ENCODE peak calls at places on chromosomes 2 and 18, in eight cellular contexts. A, W, R, C, F, T, Z and L are unnamed samples.

GRCh38 chr2:9187620-9188214 is 18.9 kb upstream of the ASAP2 start:
- DNase-seq in A (no peak), W (no peak), R (no peak), C (no peak), F (no peak), T (no peak), Z (no peak), L (no peak)

GRCh38 chr2:176129825-176130152 is 284 bp downstream of the HOXD8 start:
- DNase-seq in A (no peak), W (no peak), R (no peak), C (no peak), F (no peak), T (no peak), Z (no peak), L (no peak)

GRCh38 chr2:58540680-58541079 is 299.6 kb upstream of the FANCL start:
- DNase-seq in A (no peak), W (no peak), R (no peak), C (no peak), F (no peak), T (no peak), Z (no peak), L (no peak)

GRCh38 chr2:19676770-19677169 is 225.0 kb downstream of the TTC32 start:
- DNase-seq in A (no peak), W (no peak), R (no peak), C (no peak), F (no peak), T (no peak), Z (no peak), L (no peak)

GRCh38 chr18:77130229-77131099 is 2.1 kb downstream of the MBP start:
- DNase-seq in A (no peak), W (no peak), R (no peak), C (no peak), F (no peak), T (no peak), Z (no peak), L (no peak)

GRCh38 chr2:217714268-217714643 is 288.5 kb downstream of the TNS1 start:
- DNase-seq in A (no peak), W (no peak), R (no peak), C (peak), F (no peak), T (no peak), Z (no peak), L (peak)

GRCh38 chr2:210458395-210458794 is 18.2 kb downstream of the LANCL1 start:
- DNase-seq in A (no peak), W (no peak), R (no peak), C (no peak), F (no peak), T (no peak), Z (no peak), L (no peak)

GRCh38 chr2:135256531-135257258 is 204.6 kb downstream of the RAB3GAP1 start:
- DNase-seq in A (no peak), W (no peak), R (no peak), C (no peak), F (no peak), T (no peak), Z (no peak), L (no peak)

GRCh38 chr2:156340818-156341481 is 8.4 kb upstream of the NR4A2 start:
- DNase-seq in A (no peak), W (no peak), R (no peak), C (no peak), F (peak), T (no peak), Z (no peak), L (no peak)

GRCh38 chr2:235127909-235128308 is 176.1 kb downstream of the SH3BP4 start:
- DNase-seq in A (no peak), W (no peak), R (no peak), C (no peak), F (no peak), T (no peak), Z (no peak), L (no peak)

GRCh38 chr18:22253676-22254075 is 84.3 kb downstream of the GATA6 start:
- DNase-seq in A (no peak), W (no peak), R (no peak), C (no peak), F (no peak), T (no peak), Z (no peak), L (no peak)

GRCh38 chr2:88099798-88100488 is 27.9 kb downstream of the FABP1 start:
- DNase-seq in A (no peak), W (peak), R (no peak), C (no peak), F (no peak), T (peak), Z (no peak), L (no peak)

GRCh38 chr2:25161055-25161781 is 7.2 kb downstream of the POMC start:
- DNase-seq in A (peak), W (no peak), R (peak), C (no peak), F (no peak), T (no peak), Z (no peak), L (no peak)

GRCh38 chr2:40030451-40030975 is 251.5 kb upstream of the THUMPD2 start:
- DNase-seq in A (no peak), W (no peak), R (no peak), C (no peak), F (no peak), T (no peak), Z (no peak), L (no peak)

GRCh38 chr2:98908909-98909308 is 27.1 kb downstream of the CRACDL start:
- DNase-seq in A (no peak), W (no peak), R (no peak), C (no peak), F (no peak), T (no peak), Z (peak), L (no peak)

GRCh38 chr2:241466230-241466629 is 42.2 kb downstream of the STK25 start:
- DNase-seq in A (no peak), W (no peak), R (no peak), C (no peak), F (no peak), T (no peak), Z (no peak), L (no peak)

GRCh38 chr2:101469863-101470262 is 5.0 kb downstream of the RFX8 start:
- DNase-seq in A (no peak), W (no peak), R (no peak), C (no peak), F (no peak), T (no peak), Z (no peak), L (no peak)

GRCh38 chr2:15107137-15107536 is 454.0 kb downstream of the NBAS start:
- DNase-seq in A (no peak), W (no peak), R (no peak), C (no peak), F (no peak), T (no peak), Z (no peak), L (no peak)

GRCh38 chr2:233062946-233063268 is 2.8 kb downstream of the INPP5D start:
- DNase-seq in A (no peak), W (no peak), R (no peak), C (no peak), F (no peak), T (no peak), Z (no peak), L (no peak)

GRCh38 chr2:170815746-170816498 is 765 bp upstream of the GAD1 start:
- DNase-seq in A (peak), W (no peak), R (peak), C (no peak), F (peak), T (peak), Z (peak), L (no peak)

GRCh38 chr2:69138793-69139510 is 126.0 kb downstream of the ANTXR1 start:
- DNase-seq in A (no peak), W (no peak), R (peak), C (no peak), F (no peak), T (no peak), Z (no peak), L (no peak)

GRCh38 chr2:54952978-54953456 is 97.2 kb downstream of the RTN4 start:
- DNase-seq in A (no peak), W (no peak), R (no peak), C (no peak), F (no peak), T (no peak), Z (no peak), L (no peak)